ENCODE peak calls at places on chromosomes 6 and 20, in nine cellular contexts. D, M, F, K, G, W, P, O and I are unnamed samples.

GRCh38 chr20:52311209-52311794 is 119.7 kb upstream of the ZFP64 start:
- DNase-seq in D (no peak), M (peak; percentile 51), F (no peak), K (no peak), G (no peak), W (no peak), P (no peak), O (no peak), I (no peak)

GRCh38 chr6:148335582-148335981 is 7.1 kb upstream of the SASH1 start:
- DNase-seq in D (no peak), M (no peak), F (peak; percentile 52), K (no peak), G (no peak), W (no peak), P (no peak), O (peak; percentile 69), I (no peak)

GRCh38 chr6:36118550-36119107 is 11.7 kb upstream of the MAPK13 start:
- DNase-seq in D (peak; percentile 42), M (no peak), F (no peak), K (peak; percentile 74), G (peak; percentile 41), W (no peak), P (peak; percentile 14), O (no peak), I (no peak)

GRCh38 chr20:38343107-38343797 is 3.0 kb upstream of the LBP start:
- DNase-seq in D (no peak), M (no peak), F (peak; percentile 57), K (peak; percentile 27), G (no peak), W (no peak), P (peak; percentile 8), O (no peak), I (peak; percentile 89)

GRCh38 chr6:37407948-37408347 is 25.1 kb upstream of the CMTR1 start:
- DNase-seq in D (no peak), M (no peak), F (no peak), K (no peak), G (no peak), W (no peak), P (no peak), O (no peak), I (no peak)

GRCh38 chr6:73537677-73538076 is 16.8 kb upstream of the EEF1A1 start:
- DNase-seq in D (no peak), M (no peak), F (no peak), K (no peak), G (no peak), W (no peak), P (no peak), O (no peak), I (no peak)

GRCh38 chr6:129708496-129709216 is 1.3 kb downstream of the ARHGAP18 start:
- DNase-seq in D (no peak), M (no peak), F (no peak), K (no peak), G (no peak), W (no peak), P (no peak), O (no peak), I (no peak)

GRCh38 chr6:17001188-17001587 is 100.7 kb upstream of the STMND1 start:
- DNase-seq in D (no peak), M (no peak), F (no peak), K (no peak), G (no peak), W (no peak), P (no peak), O (no peak), I (no peak)

GRCh38 chr20:366042-366718 is 14.4 kb upstream of the TRIB3 start:
- DNase-seq in D (no peak), M (no peak), F (no peak), K (no peak), G (no peak), W (no peak), P (peak; percentile 65), O (no peak), I (no peak)

GRCh38 chr6:42013134-42013516 is 37.2 kb upstream of the TAF8 start:
- DNase-seq in D (no peak), M (no peak), F (no peak), K (no peak), G (no peak), W (peak; percentile 12), P (no peak), O (no peak), I (no peak)

GRCh38 chr6:10235339-10235738 is 179.5 kb downstream of the TFAP2A start:
- DNase-seq in D (no peak), M (no peak), F (no peak), K (no peak), G (no peak), W (no peak), P (no peak), O (no peak), I (no peak)

GRCh38 chr20:19932170-19932667 is 84.9 kb upstream of the NAA20 start:
- DNase-seq in D (no peak), M (no peak), F (peak; percentile 97), K (peak; percentile 35), G (no peak), W (no peak), P (no peak), O (peak; percentile 96), I (peak; percentile 38)

GRCh38 chr20:51750037-51750769 is 18.0 kb downstream of the ATP9A start:
- DNase-seq in D (no peak), M (peak; percentile 60), F (peak; percentile 92), K (peak; percentile 83), G (no peak), W (peak; percentile 56), P (peak; percentile 94), O (peak; percentile 92), I (peak; percentile 88)

GRCh38 chr6:148501178-148501590 is 158.5 kb downstream of the SASH1 start:
- DNase-seq in D (no peak), M (no peak), F (peak; percentile 95), K (peak; percentile 51), G (no peak), W (peak; percentile 99), P (no peak), O (peak; percentile 100), I (peak; percentile 60)

GRCh38 chr20:10667077-10667401 is 6.8 kb downstream of the JAG1 start:
- DNase-seq in D (no peak), M (no peak), F (no peak), K (no peak), G (no peak), W (no peak), P (peak; percentile 20), O (peak; percentile 54), I (no peak)

DNA sequence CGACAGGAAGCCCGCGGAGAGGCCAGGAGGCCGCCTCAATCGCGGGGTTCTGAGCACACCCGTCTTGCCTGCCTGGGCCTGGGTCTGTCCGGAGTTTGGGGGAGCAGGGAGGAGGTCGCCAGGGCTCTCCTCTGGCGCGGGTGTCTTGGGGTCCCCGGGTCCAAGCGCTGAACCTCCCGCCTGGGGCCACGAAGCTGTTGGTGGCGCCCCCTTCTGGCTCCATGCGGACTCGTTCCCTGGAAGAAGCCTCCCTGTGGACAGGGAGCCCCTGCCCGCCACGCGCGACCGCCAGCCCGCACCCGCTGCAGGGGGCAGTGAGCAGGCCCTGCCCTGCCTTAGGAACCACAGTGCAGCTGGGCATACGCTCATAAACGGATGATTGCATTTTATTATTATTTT is 44.7 kb downstream of the MCUR1 start:
- DNase-seq in D (no peak), M (peak; percentile 70), F (no peak), K (no peak), G (no peak), W (no peak), P (no peak), O (no peak), I (peak; percentile 51)
- TF ChIP-seq CTCF in D (no peak), M (peak; percentile 58), F (no peak), K (peak; percentile 5), G (no peak), W (peak; percentile 23), P (no peak), O (peak; percentile 11), I (no peak)

DNA sequence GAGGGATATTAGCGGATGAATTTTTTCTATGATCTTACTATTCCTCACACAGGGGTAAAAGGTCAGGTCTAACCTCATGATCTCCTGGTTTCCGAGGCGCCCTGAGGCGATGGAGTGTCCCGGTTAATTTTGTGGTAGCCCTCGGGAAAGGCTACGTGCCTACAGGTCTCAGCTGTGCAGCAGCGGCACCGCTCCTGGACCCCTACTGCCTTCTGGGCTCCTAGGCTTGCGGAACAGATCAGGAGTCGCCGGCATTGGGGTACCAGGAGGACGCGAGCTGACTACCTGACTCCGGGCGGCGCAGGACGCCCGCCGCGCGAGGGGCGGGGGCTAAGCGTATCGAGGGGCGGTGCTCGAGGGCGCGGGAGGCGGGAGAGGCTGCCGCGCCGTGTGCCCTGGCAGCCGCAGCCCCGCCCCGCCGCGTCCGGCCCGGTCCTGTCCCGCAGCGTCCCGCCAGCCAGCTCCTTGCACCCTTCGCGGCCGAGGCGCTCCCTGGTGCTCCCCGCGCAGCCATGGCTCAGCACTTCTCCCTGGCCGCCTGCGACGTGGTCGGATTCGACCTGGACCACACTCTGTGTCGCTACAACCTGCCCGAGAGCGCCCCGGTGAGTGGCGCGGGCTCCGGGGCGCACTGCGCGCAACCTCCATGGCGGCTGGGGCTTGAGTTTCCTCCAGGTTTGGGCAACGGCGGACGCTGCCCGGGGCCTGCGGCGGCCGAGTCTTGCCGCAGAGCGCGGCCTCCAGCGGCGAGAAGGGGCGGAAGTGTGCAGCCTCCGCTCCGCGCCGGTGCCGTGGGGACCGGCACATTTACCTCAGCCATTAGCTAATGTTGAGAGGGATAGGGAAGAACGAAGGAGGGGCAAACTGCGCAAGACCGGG is at the start of gene NT5DC1:
- DNase-seq in D (peak; percentile 85), M (peak; percentile 95), F (peak; percentile 71), K (peak; percentile 95), G (peak; percentile 70), W (no peak), P (peak; percentile 88), O (peak; percentile 55), I (peak; percentile 89)
- TF ChIP-seq CTCF in D (no peak), M (peak; percentile 59), F (no peak), K (peak; percentile 48), G (peak; percentile 52), W (peak; percentile 33), P (peak; percentile 16), O (peak; percentile 13), I (peak; percentile 23)

DNA sequence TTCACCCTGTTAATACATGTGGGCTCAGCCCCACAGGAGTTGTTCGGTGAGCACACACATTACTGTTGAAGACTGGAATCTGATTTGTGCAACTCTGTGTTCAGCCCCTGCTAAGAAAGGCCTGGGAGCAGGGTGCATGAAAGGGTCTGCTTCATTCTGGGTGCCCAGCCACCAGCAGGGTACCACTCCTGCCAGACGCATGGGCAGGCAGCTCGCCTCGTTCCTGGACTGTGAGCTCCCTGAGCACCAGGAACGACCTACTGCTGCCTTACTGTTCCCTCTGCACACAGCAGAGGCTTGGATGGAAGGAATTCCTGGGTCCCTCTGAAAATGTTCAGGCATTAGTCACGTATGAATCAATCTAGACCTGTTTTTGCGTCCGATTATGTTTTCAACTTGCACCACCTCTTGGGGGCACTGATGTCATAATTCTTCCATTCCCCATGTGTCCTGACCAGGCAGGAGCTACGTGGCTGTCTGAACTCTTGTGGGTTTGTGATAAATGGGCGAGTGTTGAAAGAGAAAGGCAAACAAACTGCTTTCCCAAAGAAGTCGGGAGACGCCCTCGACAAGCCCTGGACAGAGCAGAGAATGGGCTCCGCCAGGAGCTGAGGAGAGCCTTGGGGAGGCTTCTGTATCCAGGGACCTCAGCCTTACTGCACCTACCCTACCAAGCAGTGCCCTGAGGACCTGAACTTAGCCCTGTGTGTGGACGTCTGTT is 123.9 kb downstream of the LY86 start:
- DNase-seq in D (no peak), M (no peak), F (peak; percentile 68), K (peak; percentile 76), G (no peak), W (peak; percentile 50), P (no peak), O (peak; percentile 97), I (no peak)
- TF ChIP-seq CTCF in D (no peak), M (no peak), F (no peak), K (peak; percentile 26), G (no peak), W (no peak), P (no peak), O (no peak), I (no peak)

GRCh38 chr20:36830791-36831691 is 44.9 kb upstream of the TLDC2 start:
- DNase-seq in D (no peak), M (no peak), F (peak; percentile 71), K (no peak), G (no peak), W (no peak), P (peak; percentile 83), O (peak; percentile 89), I (no peak)
- TF ChIP-seq CTCF in D (no peak), M (peak; percentile 64), F (peak; percentile 62), K (no peak), G (no peak), W (peak; percentile 35), P (peak; percentile 10), O (peak; percentile 85), I (peak; percentile 22)